ENCODE peak calls at places on chromosomes 16 and 17, in four cellular contexts. One of them, this sample, is unnamed.

GRCh38 chr17:42399121-42399520 is 10.9 kb upstream of the STAT3 start:
- DNase-seq in fibroblast of villous mesenchyme: peak
- DNase-seq in testis: no peak
- DNase-seq in GM13976: no peak
- DNase-seq in this sample: no peak

GRCh38 chr17:29608986-29609385 is 13.7 kb downstream of the CORO6 start:
- DNase-seq in fibroblast of villous mesenchyme: no peak
- DNase-seq in testis: no peak
- DNase-seq in GM13976: no peak
- DNase-seq in this sample: no peak

GRCh38 chr17:29251184-29251583 is 4.5 kb downstream of the CRYBA1 start:
- DNase-seq in fibroblast of villous mesenchyme: no peak
- DNase-seq in testis: no peak
- DNase-seq in GM13976: no peak
- DNase-seq in this sample: no peak

GRCh38 chr16:71540-72341 is 690 bp downstream of the RHBDF1 start:
- DNase-seq in fibroblast of villous mesenchyme: peak
- DNase-seq in testis: peak
- DNase-seq in GM13976: no peak
- DNase-seq in this sample: no peak

GRCh38 chr17:18974407-18975149 is 22.6 kb downstream of the SLC5A10 start:
- DNase-seq in fibroblast of villous mesenchyme: no peak
- DNase-seq in testis: no peak
- DNase-seq in GM13976: no peak
- DNase-seq in this sample: no peak

GRCh38 chr16:57266531-57267268 is 17.8 kb downstream of the PLLP start:
- DNase-seq in fibroblast of villous mesenchyme: peak
- DNase-seq in testis: peak
- DNase-seq in GM13976: peak
- DNase-seq in this sample: no peak

GRCh38 chr16:7364054-7364407 is 31.4 kb downstream of the RBFOX1 start:
- DNase-seq in fibroblast of villous mesenchyme: no peak
- DNase-seq in testis: no peak
- DNase-seq in GM13976: no peak
- DNase-seq in this sample: no peak

GRCh38 chr16:82136956-82137818 is 32.8 kb downstream of the MPHOSPH6 start:
- DNase-seq in fibroblast of villous mesenchyme: no peak
- DNase-seq in testis: no peak
- DNase-seq in GM13976: no peak
- DNase-seq in this sample: no peak

GRCh38 chr16:66295761-66296546 is 70.5 kb upstream of the CDH5 start:
- DNase-seq in fibroblast of villous mesenchyme: no peak
- DNase-seq in testis: no peak
- DNase-seq in GM13976: no peak
- DNase-seq in this sample: no peak

GRCh38 chr16:48409839-48410610 is 24.8 kb upstream of the SIAH1 start:
- DNase-seq in fibroblast of villous mesenchyme: peak
- DNase-seq in testis: peak
- DNase-seq in GM13976: no peak
- DNase-seq in this sample: no peak

GRCh38 chr16:5333991-5334390 is 236.4 kb upstream of the EEF2KMT start:
- DNase-seq in fibroblast of villous mesenchyme: no peak
- DNase-seq in testis: no peak
- DNase-seq in GM13976: no peak
- DNase-seq in this sample: no peak

GRCh38 chr16:56259425-56259779 is 68.1 kb downstream of the GNAO1 start:
- DNase-seq in fibroblast of villous mesenchyme: no peak
- DNase-seq in testis: no peak
- DNase-seq in GM13976: no peak
- DNase-seq in this sample: no peak

GRCh38 chr16:66894055-66894454 is 13.7 kb downstream of the PDP2 start:
- DNase-seq in fibroblast of villous mesenchyme: no peak
- DNase-seq in testis: no peak
- DNase-seq in GM13976: no peak
- DNase-seq in this sample: no peak

GRCh38 chr16:12484426-12484825 is 319.3 kb downstream of the CPPED1 start:
- DNase-seq in fibroblast of villous mesenchyme: no peak
- DNase-seq in testis: no peak
- DNase-seq in GM13976: no peak
- DNase-seq in this sample: no peak

GRCh38 chr17:61479493-61480413 is 27.5 kb downstream of the TBX4 start:
- DNase-seq in fibroblast of villous mesenchyme: no peak
- DNase-seq in testis: no peak
- DNase-seq in GM13976: no peak
- DNase-seq in this sample: no peak

GRCh38 chr17:82247856-82248671 is 19.2 kb downstream of the SLC16A3 start:
- DNase-seq in fibroblast of villous mesenchyme: no peak
- DNase-seq in testis: no peak
- DNase-seq in GM13976: no peak
- DNase-seq in this sample: no peak

GRCh38 chr16:52912565-52913173 is 140.0 kb downstream of the CHD9NB start:
- DNase-seq in fibroblast of villous mesenchyme: peak
- DNase-seq in testis: peak
- DNase-seq in GM13976: peak
- DNase-seq in this sample: no peak

GRCh38 chr17:48746916-48747444 is 18.4 kb upstream of the HOXB13 start:
- DNase-seq in fibroblast of villous mesenchyme: no peak
- DNase-seq in testis: no peak
- DNase-seq in GM13976: no peak
- DNase-seq in this sample: no peak

GRCh38 chr17:49861150-49861884 is 13.4 kb upstream of the TAC4 start:
- DNase-seq in fibroblast of villous mesenchyme: peak
- DNase-seq in testis: peak
- DNase-seq in GM13976: peak
- DNase-seq in this sample: peak

GRCh38 chr16:47258874-47259461 is 115.2 kb upstream of the NETO2 start:
- DNase-seq in fibroblast of villous mesenchyme: peak
- DNase-seq in testis: peak
- DNase-seq in GM13976: peak
- DNase-seq in this sample: no peak

GRCh38 chr16:87060026-87060986 is 256.9 kb downstream of the C16orf95 start:
- DNase-seq in fibroblast of villous mesenchyme: peak
- DNase-seq in testis: no peak
- DNase-seq in GM13976: no peak
- DNase-seq in this sample: no peak
- TF ChIP-seq CTCF in fibroblast of villous mesenchyme: peak
- TF ChIP-seq CTCF in testis: no peak
- TF ChIP-seq CTCF in GM13976: no peak
- TF ChIP-seq CTCF in this sample: no peak

GRCh38 chr16:30954993-30955392 is 2.6 kb upstream of the SETD1A start:
- DNase-seq in fibroblast of villous mesenchyme: no peak
- DNase-seq in testis: no peak
- DNase-seq in GM13976: no peak
- DNase-seq in this sample: no peak

GRCh38 chr16:30953511-30954124 is 3.9 kb upstream of the SETD1A start:
- DNase-seq in fibroblast of villous mesenchyme: peak
- DNase-seq in testis: peak
- DNase-seq in GM13976: peak
- DNase-seq in this sample: peak

GRCh38 chr16:30958164-30959083 is 870 bp downstream of the SETD1A start:
- DNase-seq in fibroblast of villous mesenchyme: peak
- DNase-seq in testis: peak
- DNase-seq in GM13976: peak
- DNase-seq in this sample: no peak

GRCh38 chr16:30957456-30958163 is at the start of gene SETD1A:
- DNase-seq in fibroblast of villous mesenchyme: peak
- DNase-seq in testis: peak
- DNase-seq in GM13976: peak
- DNase-seq in this sample: peak

GRCh38 chr16:30956601-30957455 is 726 bp upstream of the SETD1A start:
- DNase-seq in fibroblast of villous mesenchyme: peak
- DNase-seq in testis: peak
- DNase-seq in GM13976: peak
- DNase-seq in this sample: peak
- TF ChIP-seq CTCF in fibroblast of villous mesenchyme: peak
- TF ChIP-seq CTCF in testis: peak
- TF ChIP-seq CTCF in GM13976: peak
- TF ChIP-seq CTCF in this sample: no peak

DNA sequence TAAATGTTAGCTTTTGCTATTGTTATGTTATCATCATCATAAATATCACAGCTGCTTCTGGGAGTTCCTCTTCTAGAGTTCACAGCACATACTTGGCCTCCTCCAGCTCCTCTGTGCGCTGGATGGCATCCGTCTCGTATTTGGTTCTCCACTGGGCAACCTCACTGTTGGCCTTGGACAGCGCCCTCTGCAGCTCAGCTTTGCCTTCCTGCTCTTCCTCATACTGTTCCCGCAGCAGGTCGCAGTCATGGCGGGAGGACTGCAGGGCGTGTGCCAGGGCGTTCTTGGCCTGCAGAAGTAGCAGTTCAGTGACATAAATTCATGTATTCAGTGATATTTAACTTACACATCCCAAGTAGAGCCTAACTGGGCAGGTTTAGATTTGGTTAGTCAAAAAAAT is 23.4 kb downstream of the MYH8 start:
- DNase-seq in fibroblast of villous mesenchyme: no peak
- DNase-seq in testis: peak
- DNase-seq in GM13976: no peak
- DNase-seq in this sample: no peak
- TF ChIP-seq CTCF in fibroblast of villous mesenchyme: no peak
- TF ChIP-seq CTCF in testis: no peak
- TF ChIP-seq CTCF in GM13976: no peak
- TF ChIP-seq CTCF in this sample: no peak

GRCh38 chr17:75270218-75270965 is 639 bp downstream of the MIF4GD start:
- DNase-seq in fibroblast of villous mesenchyme: peak
- DNase-seq in testis: peak
- DNase-seq in GM13976: peak
- DNase-seq in this sample: no peak
- TF ChIP-seq CTCF in fibroblast of villous mesenchyme: peak
- TF ChIP-seq CTCF in testis: no peak
- TF ChIP-seq CTCF in GM13976: peak
- TF ChIP-seq CTCF in this sample: no peak

DNA sequence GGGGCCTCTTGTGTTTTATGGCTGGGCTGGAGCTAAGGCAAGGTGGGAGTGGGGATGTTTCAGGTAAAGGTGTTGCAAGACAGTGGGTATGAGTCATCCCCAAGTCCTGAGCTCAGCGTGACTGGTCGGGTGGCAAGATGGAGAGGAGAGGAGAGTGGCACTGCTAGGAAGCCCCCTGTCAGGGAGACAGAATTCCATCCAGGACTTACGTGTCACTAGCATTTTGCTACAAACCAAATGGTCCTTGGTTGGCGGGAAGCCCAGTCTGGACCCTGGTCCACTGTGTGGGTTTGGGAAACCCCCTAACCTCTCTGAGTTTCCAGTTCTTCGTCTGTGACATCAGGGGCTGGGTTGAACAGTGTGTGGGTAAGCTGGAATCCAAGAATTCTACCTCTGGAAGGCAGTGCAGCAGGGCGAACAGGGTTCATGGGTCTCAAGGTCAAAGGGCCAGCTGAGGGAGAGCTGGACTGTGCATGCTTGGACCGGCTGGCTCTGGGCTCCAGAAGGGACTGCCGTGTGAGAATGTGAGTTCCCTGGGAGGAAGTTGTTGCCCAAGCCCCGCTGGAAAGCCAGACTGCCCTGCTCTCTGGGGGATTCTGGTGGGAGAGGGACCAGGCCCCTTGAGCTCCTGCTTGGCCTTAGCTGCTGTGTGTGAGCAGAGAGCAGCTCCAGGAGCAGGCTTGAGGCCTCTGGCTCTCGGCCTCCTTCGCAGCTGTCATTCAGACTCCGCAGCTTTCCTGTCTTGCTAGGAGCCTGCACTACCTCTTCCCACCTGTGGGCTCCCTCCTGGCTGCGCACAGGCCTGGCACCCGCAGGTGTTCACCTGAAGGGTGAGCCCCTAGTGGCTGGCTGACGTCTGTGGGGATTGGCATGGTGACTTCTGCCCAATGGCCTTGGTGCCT is 84.5 kb downstream of the NT5M start:
- DNase-seq in fibroblast of villous mesenchyme: no peak
- DNase-seq in testis: no peak
- DNase-seq in GM13976: no peak
- DNase-seq in this sample: no peak
- TF ChIP-seq CTCF in fibroblast of villous mesenchyme: peak
- TF ChIP-seq CTCF in testis: peak
- TF ChIP-seq CTCF in GM13976: no peak
- TF ChIP-seq CTCF in this sample: no peak

DNA sequence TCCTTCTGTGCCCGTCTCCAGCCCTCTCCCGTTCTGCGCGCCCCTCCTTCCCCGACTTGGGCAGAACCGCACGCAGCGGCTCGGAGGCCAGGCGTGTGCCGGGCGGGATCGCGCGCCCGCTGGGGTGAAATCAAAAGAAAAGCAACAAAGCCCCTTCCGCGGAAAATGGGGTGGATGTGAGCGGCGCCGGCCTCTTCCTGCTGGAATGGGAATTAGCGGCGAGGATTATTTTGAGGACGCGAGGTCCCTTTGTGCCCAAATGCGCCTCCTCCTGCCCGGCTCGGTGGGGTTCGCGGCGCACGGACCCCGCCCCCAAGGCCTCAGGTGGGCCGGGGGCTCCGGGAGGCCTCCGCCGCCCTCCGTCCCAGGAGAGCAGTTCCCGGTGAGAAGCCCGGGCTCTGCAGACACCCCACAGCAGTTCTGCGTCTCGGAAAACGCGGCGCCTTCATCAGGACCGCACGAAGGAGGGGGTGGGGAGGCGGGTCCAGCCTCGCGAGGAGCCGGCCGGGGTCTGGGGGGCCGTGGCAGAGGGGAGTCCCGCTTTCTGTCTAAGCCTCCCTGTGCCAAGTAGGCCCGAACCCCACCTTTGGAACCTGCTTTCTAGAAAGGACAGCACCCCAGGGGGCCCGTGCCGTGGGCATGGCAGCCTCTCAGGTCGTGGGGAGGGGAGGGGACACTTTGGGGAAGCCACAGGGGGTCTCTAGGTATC is 91.0 kb upstream of the CBX4 start:
- DNase-seq in fibroblast of villous mesenchyme: no peak
- DNase-seq in testis: no peak
- DNase-seq in GM13976: no peak
- DNase-seq in this sample: no peak
- TF ChIP-seq CTCF in fibroblast of villous mesenchyme: no peak
- TF ChIP-seq CTCF in testis: no peak
- TF ChIP-seq CTCF in GM13976: no peak
- TF ChIP-seq CTCF in this sample: no peak